ENCODE peak calls at places on chromosomes 12 and 14, in seven cellular contexts. D, S, O, I, Z, R and K are unnamed samples.

GRCh38 chr12:54159140-54159539 is 29.6 kb downstream of the SMUG1 start:
- DNase-seq in D (no peak), R (no peak), I (no peak), O (no peak), Z (no peak), S (peak), K (no peak)

GRCh38 chr12:943051-943450 is 6.4 kb downstream of the RAD52 start:
- DNase-seq in D (no peak), S (no peak), Z (no peak), I (no peak), R (no peak), O (peak), K (no peak)

GRCh38 chr14:94624537-94625352 is 12.6 kb downstream of the SERPINA3 start:
- DNase-seq in I (no peak), R (no peak), Z (no peak), D (no peak), S (no peak), O (no peak), K (peak)

GRCh38 chr14:101037021-101037817 is 133.7 kb upstream of the RTL1 start:
- DNase-seq in I (no peak), D (no peak), R (peak), Z (no peak), O (no peak), S (no peak), K (no peak)

GRCh38 chr14:37697489-37698121 is 102.2 kb downstream of the TTC6 start:
- DNase-seq in D (peak), Z (no peak), R (no peak), O (no peak), I (peak), S (no peak), K (no peak)

GRCh38 chr14:32693114-32693513 is 245.6 kb upstream of the NPAS3 start:
- DNase-seq in I (peak), Z (no peak), R (no peak), S (no peak), D (peak), O (no peak), K (no peak)

GRCh38 chr12:69688496-69689427 is 10.3 kb downstream of the BEST3 start:
- DNase-seq in D (peak), R (peak), I (peak), Z (peak), S (peak), O (peak), K (peak)

GRCh38 chr12:46792925-46793324 is 32.9 kb downstream of the SLC38A4 start:
- DNase-seq in R (no peak), O (no peak), Z (no peak), S (no peak), D (no peak), I (no peak), K (no peak)

GRCh38 chr12:119710941-119711551 is 43.1 kb downstream of the PRKAB1 start:
- DNase-seq in I (no peak), R (no peak), S (no peak), O (no peak), D (no peak), Z (no peak), K (peak)

GRCh38 chr14:96304956-96305355 is 48.9 kb downstream of the BDKRB1 start:
- DNase-seq in S (no peak), D (no peak), Z (no peak), O (no peak), R (no peak), I (no peak), K (peak)

GRCh38 chr12:52061470-52062166 is 8.2 kb upstream of the ATG101 start:
- DNase-seq in O (no peak), Z (no peak), R (no peak), S (no peak), D (no peak), I (no peak), K (peak)

GRCh38 chr12:28180791-28181190 is 9.5 kb upstream of the CCDC91 start:
- DNase-seq in O (no peak), D (no peak), Z (no peak), I (peak), S (no peak), R (no peak), K (no peak)

GRCh38 chr12:121536929-121537813 is 43.7 kb downstream of the KDM2B start:
- DNase-seq in I (peak), O (peak), D (peak), Z (peak), R (peak), S (peak), K (peak)

GRCh38 chr12:28742791-28743190 is 406.3 kb upstream of the FAR2 start:
- DNase-seq in D (peak), S (no peak), I (peak), R (no peak), O (no peak), Z (no peak), K (no peak)

GRCh38 chr14:57319636-57320035 is 50.9 kb downstream of the AP5M1 start:
- DNase-seq in S (no peak), Z (no peak), I (no peak), D (no peak), R (no peak), O (no peak), K (no peak)

GRCh38 chr12:49019435-49020317 is 1.1 kb upstream of the PRKAG1 start:
- DNase-seq in S (no peak), O (no peak), R (no peak), Z (peak), D (peak), I (peak), K (peak)

GRCh38 chr12:51887476-51888315 is at the start of gene ANKRD33:
- DNase-seq in S (peak), R (peak), Z (no peak), O (no peak), D (no peak), I (no peak), K (peak)

GRCh38 chr12:105106621-105107020 is 910 bp upstream of the WASHC4 start:
- DNase-seq in D (no peak), S (no peak), I (no peak), O (no peak), Z (no peak), R (no peak), K (no peak)

GRCh38 chr12:113933201-113933786 is 32.8 kb downstream of the RBM19 start:
- DNase-seq in S (no peak), Z (no peak), O (no peak), R (no peak), I (peak), D (peak), K (no peak)

GRCh38 chr14:101194356-101195308 is 291.1 kb upstream of the RTL1 start:
- DNase-seq in Z (peak), D (no peak), S (no peak), I (no peak), O (no peak), R (no peak), K (no peak)

GRCh38 chr12:99983721-99984258 is 946 bp downstream of the ANKS1B start:
- DNase-seq in I (no peak), O (no peak), Z (no peak), R (no peak), D (peak), S (no peak), K (no peak)

GRCh38 chr12:112539221-112539620 is 120.5 kb downstream of the PTPN11 start:
- DNase-seq in D (no peak), R (no peak), O (no peak), S (no peak), Z (no peak), I (no peak), K (no peak)
- TF ChIP-seq CTCF in D (no peak), R (no peak), O (no peak), S (no peak), Z (no peak), I (no peak), K (peak)

GRCh38 chr14:21072781-21073339 is 2.8 kb downstream of the ARHGEF40 start:
- DNase-seq in I (no peak), R (no peak), O (no peak), D (no peak), S (peak), Z (no peak), K (no peak)

GRCh38 chr14:21070610-21071224 is 613 bp downstream of the ARHGEF40 start:
- DNase-seq in Z (no peak), S (peak), R (peak), D (peak), O (peak), I (peak), K (peak)

GRCh38 chr14:21070083-21070609 is at the start of gene ARHGEF40:
- DNase-seq in Z (no peak), R (peak), I (peak), S (peak), O (peak), D (peak), K (peak)

GRCh38 chr14:21072102-21072501 is 2.0 kb downstream of the ARHGEF40 start:
- DNase-seq in I (peak), Z (no peak), R (no peak), O (no peak), S (no peak), D (peak), K (no peak)

DNA sequence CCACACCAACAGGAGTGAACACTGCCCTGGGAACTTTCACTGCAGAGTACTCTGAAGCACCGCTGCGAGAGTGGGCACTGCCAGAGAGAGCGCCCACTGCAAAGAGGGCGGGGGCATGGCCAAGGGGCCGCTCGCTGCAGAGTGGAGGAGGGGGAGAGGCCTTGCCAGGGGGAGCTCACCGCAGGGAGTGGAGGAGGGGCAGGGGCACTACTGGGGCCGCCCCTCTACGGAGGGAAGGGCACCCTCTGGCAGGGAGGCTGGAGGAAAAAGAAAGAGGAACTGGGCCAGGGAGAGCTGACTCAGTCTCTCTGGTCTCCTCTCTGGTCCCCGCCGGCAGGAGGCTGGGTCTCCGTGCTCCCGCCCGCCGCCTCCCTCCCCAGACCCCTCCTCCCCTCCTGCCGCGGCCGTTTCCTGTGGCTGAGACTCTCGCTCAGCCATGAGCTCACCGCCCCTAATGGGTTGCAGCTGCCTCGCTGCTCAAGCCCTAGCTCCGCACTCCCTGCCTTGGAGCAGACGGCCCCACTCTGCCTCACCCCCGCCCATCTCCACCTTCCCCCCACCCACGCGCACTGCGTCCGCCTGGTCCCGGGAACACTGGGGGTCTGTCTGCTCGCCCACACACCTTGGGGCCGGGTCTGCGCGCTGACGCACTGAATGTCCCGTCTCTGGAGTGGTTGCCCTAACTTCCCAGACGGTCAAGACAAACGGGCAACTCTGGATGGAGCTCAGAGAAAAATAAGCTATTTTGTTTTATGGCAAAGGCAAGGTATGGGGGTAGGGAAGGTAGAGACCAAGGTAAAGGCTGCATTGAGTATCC is 1.3 kb downstream of the ARHGEF40 start:
- DNase-seq in D (peak), Z (peak), R (peak), O (peak), I (peak), S (peak), K (peak)
- TF ChIP-seq CTCF in D (no peak), Z (no peak), R (no peak), O (no peak), I (peak), S (no peak), K (no peak)

GRCh38 chr14:23119362-23120327 is 590 bp upstream of the CEBPE start:
- DNase-seq in Z (peak), R (peak), I (no peak), D (no peak), S (no peak), O (no peak), K (no peak)

GRCh38 chr14:23121401-23121800 is 2.3 kb upstream of the CEBPE start:
- DNase-seq in Z (no peak), I (peak), R (peak), S (peak), O (no peak), D (peak), K (no peak)

GRCh38 chr14:23117371-23118020 is 1.6 kb downstream of the CEBPE start:
- DNase-seq in Z (no peak), R (peak), I (no peak), D (no peak), O (no peak), S (no peak), K (no peak)

GRCh38 chr14:23120405-23121251 is 1.6 kb upstream of the CEBPE start:
- DNase-seq in Z (peak), D (peak), S (peak), I (peak), R (peak), O (peak), K (peak)

GRCh38 chr14:23118506-23119361 is at the start of gene CEBPE:
- DNase-seq in Z (no peak), R (peak), D (no peak), O (no peak), S (no peak), I (no peak), K (no peak)
- TF ChIP-seq CTCF in Z (no peak), R (no peak), D (no peak), O (no peak), S (no peak), I (no peak), K (no peak)

DNA sequence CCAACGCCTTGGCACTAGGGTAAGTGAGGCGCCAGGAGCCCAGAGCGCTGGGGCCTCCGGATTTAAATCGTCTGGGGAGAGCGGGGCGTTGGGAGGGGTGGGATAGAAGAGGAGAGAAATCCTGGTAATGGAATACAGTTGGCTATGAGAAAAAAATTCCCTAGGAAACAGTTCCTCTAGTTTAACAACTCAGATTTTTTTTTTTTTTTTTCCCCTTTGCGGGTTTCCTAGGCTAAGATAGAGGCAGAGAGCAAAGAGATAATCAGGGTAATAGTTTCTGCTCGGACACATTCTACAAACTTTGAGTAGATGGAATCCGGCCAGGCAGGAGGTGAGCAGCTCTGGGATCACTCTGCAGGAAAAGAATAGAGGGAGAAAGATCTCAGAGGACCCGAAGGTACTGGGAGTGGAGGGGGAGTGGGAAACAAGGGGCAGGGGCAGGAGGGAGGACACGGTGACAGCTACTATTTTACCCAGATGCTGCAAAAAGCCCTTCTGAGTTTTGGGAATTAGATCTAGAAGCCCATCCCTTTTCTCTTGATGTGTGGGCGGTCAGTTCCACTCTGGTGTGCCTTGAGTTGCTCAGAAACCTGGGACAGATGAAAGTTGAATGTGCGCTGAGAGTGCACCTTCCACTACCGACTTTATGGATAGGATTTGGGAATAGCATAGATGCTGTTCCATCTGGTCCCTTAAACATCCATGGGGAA is 439 bp downstream of the GPRC5A start:
- DNase-seq in S (no peak), I (no peak), D (no peak), O (no peak), Z (no peak), R (no peak), K (no peak)
- TF ChIP-seq CTCF in S (no peak), I (no peak), D (no peak), O (no peak), Z (no peak), R (peak), K (no peak)

GRCh38 chr14:52914295-52914694 is 36.6 kb downstream of the FERMT2 start:
- DNase-seq in D (no peak), I (no peak), O (no peak), S (no peak), Z (no peak), R (no peak), K (no peak)
- TF ChIP-seq CTCF in D (no peak), I (no peak), O (no peak), S (no peak), Z (no peak), R (no peak), K (no peak)

DNA sequence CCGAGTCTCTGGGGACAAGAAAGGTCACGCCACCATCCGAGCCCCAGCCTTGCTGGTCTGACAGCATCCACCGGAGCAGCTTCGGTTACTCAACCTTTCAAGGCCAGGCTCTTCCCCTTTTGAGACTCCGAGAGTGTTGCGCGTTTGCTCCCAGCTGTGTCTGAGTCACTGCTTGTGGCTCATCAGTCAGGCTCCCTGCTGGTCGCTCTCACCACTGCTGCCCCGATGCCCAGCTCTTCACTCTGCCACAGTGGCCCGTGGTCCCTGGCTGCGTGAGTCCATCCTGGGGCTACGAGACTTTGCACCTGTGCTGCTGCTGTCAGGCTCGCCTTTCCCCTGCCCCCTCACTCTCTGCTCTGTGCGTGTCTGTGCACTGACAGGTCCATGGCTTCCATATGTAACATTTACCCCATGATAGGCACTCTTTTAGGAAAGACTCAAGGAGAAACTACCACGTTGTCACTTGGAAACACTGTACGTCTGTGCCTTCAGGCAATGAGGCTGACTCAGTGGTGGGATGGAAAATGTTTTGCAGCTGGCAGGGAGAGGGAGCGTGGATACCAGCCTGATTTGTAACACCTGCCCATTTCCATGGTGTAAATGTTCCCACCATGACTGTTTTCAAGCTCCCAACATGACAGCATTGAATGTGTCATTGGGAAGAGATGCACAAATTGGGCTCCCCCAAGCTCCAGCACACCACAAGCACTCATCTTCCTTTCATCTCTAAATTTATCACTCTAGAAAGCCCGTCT is 350.7 kb downstream of the TMEM132D start:
- DNase-seq in I (peak), D (no peak), O (no peak), Z (no peak), R (no peak), S (no peak), K (no peak)
- TF ChIP-seq CTCF in I (no peak), D (no peak), O (no peak), Z (no peak), R (no peak), S (no peak), K (no peak)

GRCh38 chr14:75126679-75127473 is at the start of gene NEK9:
- DNase-seq in S (peak), O (peak), I (peak), R (peak), D (peak), Z (peak), K (peak)
- TF ChIP-seq CTCF in S (no peak), O (no peak), I (no peak), R (no peak), D (no peak), Z (no peak), K (no peak)

DNA sequence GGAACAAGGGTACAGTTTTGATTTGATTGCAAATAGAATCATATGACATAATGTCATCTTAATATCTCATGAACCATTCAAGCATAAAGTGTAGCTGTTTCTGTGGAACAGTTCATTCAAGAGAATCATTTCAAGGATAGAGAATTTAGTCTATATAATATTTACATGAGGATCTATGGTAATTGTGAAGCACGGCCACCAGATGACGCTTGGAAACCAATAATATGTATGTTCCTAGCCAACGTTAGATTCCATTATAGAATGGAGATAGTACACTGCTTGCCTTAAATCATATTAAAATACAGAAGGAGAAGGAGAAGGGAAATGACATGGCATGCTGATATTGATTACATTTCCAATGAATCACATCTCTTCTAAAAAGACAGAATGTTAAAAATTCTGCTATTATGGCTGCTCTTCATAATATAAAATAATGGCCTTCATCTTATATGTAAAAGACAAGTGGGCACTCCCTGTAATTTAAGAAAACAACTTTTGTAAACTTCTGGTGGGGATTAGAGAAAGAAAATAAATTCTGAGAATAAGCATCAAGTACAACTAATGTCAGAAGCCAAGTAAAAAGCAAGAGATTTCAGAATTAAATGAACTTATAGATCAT is 351.0 kb downstream of the NAV3 start:
- DNase-seq in R (no peak), Z (no peak), I (no peak), D (peak), O (no peak), S (no peak), K (peak)
- TF ChIP-seq CTCF in R (no peak), Z (no peak), I (peak), D (peak), O (peak), S (no peak), K (peak)

DNA sequence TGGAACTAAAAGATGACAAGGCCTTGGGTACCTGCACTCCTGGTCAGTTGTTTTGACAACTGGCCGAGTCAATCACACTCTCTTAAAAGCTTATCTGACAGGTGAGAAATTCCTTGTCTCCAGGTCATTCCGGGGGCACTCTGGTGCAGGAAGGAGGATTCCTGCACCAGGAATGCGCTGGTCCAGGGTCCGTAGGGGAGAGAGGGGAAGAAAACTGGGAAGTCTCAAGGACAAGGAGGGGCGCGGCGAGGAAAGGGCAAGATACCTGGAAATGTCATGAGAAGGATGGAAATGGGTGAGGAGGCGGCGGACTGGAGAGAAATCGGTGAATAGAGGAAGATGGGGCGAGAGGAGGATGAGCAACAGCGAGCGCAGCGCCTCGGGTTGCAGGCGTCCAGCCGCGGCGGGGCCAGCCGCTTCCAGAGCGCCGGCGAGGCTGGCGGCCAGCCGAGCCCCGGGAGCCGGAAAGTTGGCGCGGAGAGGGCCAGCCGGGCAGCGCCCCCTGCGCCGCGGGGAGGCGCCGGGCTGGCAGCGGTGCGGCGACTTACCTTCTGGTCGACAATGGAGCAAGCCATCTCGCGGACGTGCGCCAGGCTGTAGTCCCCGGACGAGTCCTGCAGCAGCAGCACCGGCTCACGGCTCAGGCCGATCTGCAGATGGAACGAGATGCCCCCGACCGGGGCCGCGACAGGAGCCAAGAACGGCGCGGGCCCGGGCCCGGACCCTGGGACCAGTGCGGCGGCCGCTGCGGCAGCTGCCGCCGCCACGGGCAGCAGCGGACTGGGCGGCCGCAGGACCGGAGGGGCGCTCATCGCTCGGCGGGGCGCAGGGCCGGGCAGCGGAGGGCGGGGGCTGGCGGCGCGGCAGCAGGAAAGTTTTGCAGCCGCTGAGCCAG is 699 bp downstream of the PRKD1 start:
- DNase-seq in Z (no peak), O (peak), I (peak), S (peak), D (peak), R (peak), K (peak)
- TF ChIP-seq CTCF in Z (no peak), O (peak), I (no peak), S (no peak), D (no peak), R (no peak), K (no peak)